ENCODE peak calls at places on chromosomes 5 and 9, in five cellular contexts. One of them, this sample, is unnamed.

GRCh38 chr5:72510610-72511121 is 3.5 kb upstream of the ZNF366 start:
- DNase-seq in effector memory CD4-positive, alpha-beta T cell: no peak
- DNase-seq in amniotic stem cell: peak
- DNase-seq in stimulated activated CD8-positive, alpha-beta memory T cell treated with anti-CD3 and anti-CD28 coated beads, Interleukin-7, amount 100 ng/mL, for 48 hours: no peak
- DNase-seq in lower leg skin: no peak
- DNase-seq in this sample: peak

GRCh38 chr9:7273575-7273974 is 515.8 kb downstream of the KDM4C start:
- DNase-seq in effector memory CD4-positive, alpha-beta T cell: no peak
- DNase-seq in amniotic stem cell: no peak
- DNase-seq in stimulated activated CD8-positive, alpha-beta memory T cell treated with anti-CD3 and anti-CD28 coated beads, Interleukin-7, amount 100 ng/mL, for 48 hours: no peak
- DNase-seq in lower leg skin: no peak
- DNase-seq in this sample: no peak

GRCh38 chr5:58127132-58127485 is 332.8 kb downstream of the PLK2 start:
- DNase-seq in effector memory CD4-positive, alpha-beta T cell: no peak
- DNase-seq in amniotic stem cell: no peak
- DNase-seq in stimulated activated CD8-positive, alpha-beta memory T cell treated with anti-CD3 and anti-CD28 coated beads, Interleukin-7, amount 100 ng/mL, for 48 hours: no peak
- DNase-seq in lower leg skin: no peak
- DNase-seq in this sample: no peak

GRCh38 chr5:162512935-162513575 is 445.5 kb downstream of the GABRG2 start:
- DNase-seq in effector memory CD4-positive, alpha-beta T cell: no peak
- DNase-seq in amniotic stem cell: no peak
- DNase-seq in stimulated activated CD8-positive, alpha-beta memory T cell treated with anti-CD3 and anti-CD28 coated beads, Interleukin-7, amount 100 ng/mL, for 48 hours: no peak
- DNase-seq in lower leg skin: no peak
- DNase-seq in this sample: no peak

GRCh38 chr9:125843646-125844045 is 96.5 kb downstream of the PBX3 start:
- DNase-seq in effector memory CD4-positive, alpha-beta T cell: no peak
- DNase-seq in amniotic stem cell: no peak
- DNase-seq in stimulated activated CD8-positive, alpha-beta memory T cell treated with anti-CD3 and anti-CD28 coated beads, Interleukin-7, amount 100 ng/mL, for 48 hours: no peak
- DNase-seq in lower leg skin: no peak
- DNase-seq in this sample: no peak

GRCh38 chr9:37906312-37907239 is 2.6 kb upstream of the SLC25A51 start:
- DNase-seq in effector memory CD4-positive, alpha-beta T cell: no peak
- DNase-seq in amniotic stem cell: no peak
- DNase-seq in stimulated activated CD8-positive, alpha-beta memory T cell treated with anti-CD3 and anti-CD28 coated beads, Interleukin-7, amount 100 ng/mL, for 48 hours: no peak
- DNase-seq in lower leg skin: no peak
- DNase-seq in this sample: no peak

GRCh38 chr9:37295796-37296195 is 126.7 kb upstream of the GRHPR start:
- DNase-seq in effector memory CD4-positive, alpha-beta T cell: no peak
- DNase-seq in amniotic stem cell: no peak
- DNase-seq in stimulated activated CD8-positive, alpha-beta memory T cell treated with anti-CD3 and anti-CD28 coated beads, Interleukin-7, amount 100 ng/mL, for 48 hours: no peak
- DNase-seq in lower leg skin: no peak
- DNase-seq in this sample: no peak

GRCh38 chr9:124191691-124192208 is 66.0 kb upstream of the NEK6 start:
- DNase-seq in effector memory CD4-positive, alpha-beta T cell: no peak
- DNase-seq in amniotic stem cell: no peak
- DNase-seq in stimulated activated CD8-positive, alpha-beta memory T cell treated with anti-CD3 and anti-CD28 coated beads, Interleukin-7, amount 100 ng/mL, for 48 hours: no peak
- DNase-seq in lower leg skin: no peak
- DNase-seq in this sample: no peak

GRCh38 chr9:128214571-128215490 is 11.7 kb downstream of the DNM1 start:
- DNase-seq in effector memory CD4-positive, alpha-beta T cell: no peak
- DNase-seq in amniotic stem cell: no peak
- DNase-seq in stimulated activated CD8-positive, alpha-beta memory T cell treated with anti-CD3 and anti-CD28 coated beads, Interleukin-7, amount 100 ng/mL, for 48 hours: no peak
- DNase-seq in lower leg skin: no peak
- DNase-seq in this sample: no peak

GRCh38 chr5:169171495-169171894 is 129.4 kb downstream of the SLIT3 start:
- DNase-seq in effector memory CD4-positive, alpha-beta T cell: no peak
- DNase-seq in amniotic stem cell: no peak
- DNase-seq in stimulated activated CD8-positive, alpha-beta memory T cell treated with anti-CD3 and anti-CD28 coated beads, Interleukin-7, amount 100 ng/mL, for 48 hours: no peak
- DNase-seq in lower leg skin: no peak
- DNase-seq in this sample: no peak

GRCh38 chr9:81097167-81097566 is 592.2 kb downstream of the TLE1 start:
- DNase-seq in effector memory CD4-positive, alpha-beta T cell: no peak
- DNase-seq in amniotic stem cell: no peak
- DNase-seq in stimulated activated CD8-positive, alpha-beta memory T cell treated with anti-CD3 and anti-CD28 coated beads, Interleukin-7, amount 100 ng/mL, for 48 hours: no peak
- DNase-seq in lower leg skin: no peak
- DNase-seq in this sample: no peak

GRCh38 chr9:137245450-137246421 is 4.6 kb downstream of the TUBB4B start:
- DNase-seq in effector memory CD4-positive, alpha-beta T cell: no peak
- DNase-seq in amniotic stem cell: no peak
- DNase-seq in stimulated activated CD8-positive, alpha-beta memory T cell treated with anti-CD3 and anti-CD28 coated beads, Interleukin-7, amount 100 ng/mL, for 48 hours: no peak
- DNase-seq in lower leg skin: no peak
- DNase-seq in this sample: no peak

GRCh38 chr9:38141751-38142150 is 72.7 kb upstream of the SHB start:
- DNase-seq in effector memory CD4-positive, alpha-beta T cell: no peak
- DNase-seq in amniotic stem cell: peak
- DNase-seq in stimulated activated CD8-positive, alpha-beta memory T cell treated with anti-CD3 and anti-CD28 coated beads, Interleukin-7, amount 100 ng/mL, for 48 hours: no peak
- DNase-seq in lower leg skin: no peak
- DNase-seq in this sample: no peak

GRCh38 chr5:166509085-166509484 is 1782.4 kb upstream of the WWC1 start:
- DNase-seq in effector memory CD4-positive, alpha-beta T cell: no peak
- DNase-seq in amniotic stem cell: no peak
- DNase-seq in stimulated activated CD8-positive, alpha-beta memory T cell treated with anti-CD3 and anti-CD28 coated beads, Interleukin-7, amount 100 ng/mL, for 48 hours: no peak
- DNase-seq in lower leg skin: no peak
- DNase-seq in this sample: no peak

GRCh38 chr5:111135946-111136345 is 43.8 kb downstream of the WDR36 start:
- DNase-seq in effector memory CD4-positive, alpha-beta T cell: no peak
- DNase-seq in amniotic stem cell: peak
- DNase-seq in stimulated activated CD8-positive, alpha-beta memory T cell treated with anti-CD3 and anti-CD28 coated beads, Interleukin-7, amount 100 ng/mL, for 48 hours: no peak
- DNase-seq in lower leg skin: no peak
- DNase-seq in this sample: no peak

GRCh38 chr9:131701789-131702337 is 38.0 kb downstream of the RAPGEF1 start:
- DNase-seq in effector memory CD4-positive, alpha-beta T cell: no peak
- DNase-seq in amniotic stem cell: no peak
- DNase-seq in stimulated activated CD8-positive, alpha-beta memory T cell treated with anti-CD3 and anti-CD28 coated beads, Interleukin-7, amount 100 ng/mL, for 48 hours: no peak
- DNase-seq in lower leg skin: no peak
- DNase-seq in this sample: no peak

GRCh38 chr9:38285236-38285635 is 107.3 kb upstream of the ALDH1B1 start:
- DNase-seq in effector memory CD4-positive, alpha-beta T cell: no peak
- DNase-seq in amniotic stem cell: no peak
- DNase-seq in stimulated activated CD8-positive, alpha-beta memory T cell treated with anti-CD3 and anti-CD28 coated beads, Interleukin-7, amount 100 ng/mL, for 48 hours: no peak
- DNase-seq in lower leg skin: no peak
- DNase-seq in this sample: no peak

GRCh38 chr5:622946-623522 is 10.9 kb downstream of the CEP72 start:
- DNase-seq in effector memory CD4-positive, alpha-beta T cell: no peak
- DNase-seq in amniotic stem cell: no peak
- DNase-seq in stimulated activated CD8-positive, alpha-beta memory T cell treated with anti-CD3 and anti-CD28 coated beads, Interleukin-7, amount 100 ng/mL, for 48 hours: no peak
- DNase-seq in lower leg skin: no peak
- DNase-seq in this sample: no peak

GRCh38 chr9:120935383-120935857 is 8.8 kb upstream of the TRAF1 start:
- DNase-seq in effector memory CD4-positive, alpha-beta T cell: no peak
- DNase-seq in amniotic stem cell: peak
- DNase-seq in stimulated activated CD8-positive, alpha-beta memory T cell treated with anti-CD3 and anti-CD28 coated beads, Interleukin-7, amount 100 ng/mL, for 48 hours: no peak
- DNase-seq in lower leg skin: peak
- DNase-seq in this sample: peak